ENCODE peak calls at places on chromosomes 6 and 20, in six cellular contexts. C is CD4-positive, CD25-positive, alpha-beta regulatory T cell; J is skeletal muscle cell; Y is kidney; F is GM12865; G is GM23338. T is an unnamed sample.

GRCh38 chr20:50728981-50729874 is 2.2 kb upstream of the PARD6B start:
- DNase-seq in J (no peak), F (no peak), Y (peak), G (no peak), C (no peak), T (no peak)

GRCh38 chr20:53381568-53382262 is 211.9 kb downstream of the ZNF217 start:
- DNase-seq in F (no peak), C (no peak), Y (no peak), J (no peak), G (peak), T (no peak)

GRCh38 chr6:169252805-169253189 is 849 bp downstream of the THBS2 start:
- DNase-seq in Y (no peak), J (no peak), F (no peak), C (no peak), G (peak), T (peak)

GRCh38 chr20:43558412-43559146 is at the start of gene SGK2:
- DNase-seq in Y (peak), C (no peak), J (no peak), F (no peak), G (no peak), T (no peak)

GRCh38 chr20:48735112-48735511 is 92.7 kb downstream of the PREX1 start:
- DNase-seq in G (no peak), C (no peak), J (no peak), Y (peak), F (no peak), T (no peak)

GRCh38 chr6:12229332-12229731 is 60.8 kb upstream of the EDN1 start:
- DNase-seq in J (no peak), C (no peak), Y (no peak), G (no peak), F (no peak), T (no peak)

GRCh38 chr20:63183422-63184146 is 32.3 kb downstream of the YTHDF1 start:
- DNase-seq in Y (peak), C (peak), F (peak), J (no peak), G (peak), T (no peak)

GRCh38 chr20:52168116-52168515 is 23.5 kb downstream of the ZFP64 start:
- DNase-seq in Y (no peak), G (no peak), C (no peak), J (no peak), F (no peak), T (no peak)

GRCh38 chr6:56594699-56595098 is 48.0 kb downstream of the DST start:
- DNase-seq in F (peak), C (peak), J (no peak), Y (no peak), G (no peak), T (no peak)

GRCh38 chr6:15230827-15231226 is 15.0 kb upstream of the JARID2 start:
- DNase-seq in C (no peak), J (no peak), G (no peak), Y (no peak), F (no peak), T (no peak)

GRCh38 chr6:109791301-109791700 is 100.2 kb downstream of the FIG4 start:
- DNase-seq in J (no peak), C (no peak), F (no peak), Y (no peak), G (peak), T (no peak)

GRCh38 chr6:135423649-135424128 is 73.9 kb downstream of the AHI1 start:
- DNase-seq in J (no peak), Y (no peak), F (peak), C (peak), G (peak), T (peak)

DNA sequence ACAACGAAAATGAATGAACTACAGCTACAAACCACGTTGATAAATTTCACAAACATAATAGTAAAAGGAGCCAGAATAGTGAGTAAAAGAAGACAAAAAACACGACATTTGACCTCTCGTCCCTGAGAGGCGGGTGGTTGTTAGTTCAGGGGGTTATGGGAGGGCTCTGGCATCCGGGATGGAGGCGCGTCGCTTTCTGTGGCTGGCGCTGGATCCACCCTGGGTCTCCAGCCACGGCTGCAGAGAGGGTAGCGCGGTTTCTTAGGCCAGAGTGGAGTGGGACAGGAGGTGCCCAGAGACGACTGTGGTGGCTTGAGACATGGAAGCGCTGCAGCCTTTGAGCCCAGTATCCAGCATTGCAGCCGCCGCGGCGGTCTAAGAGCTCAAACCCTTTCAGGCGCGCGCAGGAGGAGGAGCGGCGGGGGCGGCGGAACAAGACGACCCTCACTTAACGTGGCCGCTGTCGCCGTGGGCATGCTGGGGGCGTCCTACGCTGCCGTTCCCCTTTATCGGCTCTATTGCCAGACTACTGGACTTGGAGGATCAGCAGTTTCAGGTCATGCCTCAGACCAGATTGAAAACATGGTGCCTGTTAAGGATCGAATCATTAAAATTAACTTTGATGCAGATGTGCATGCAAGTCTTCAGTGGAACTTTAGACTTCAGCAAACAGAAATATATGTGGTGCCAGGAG is 3.7 kb upstream of the ZSCAN23 start:
- DNase-seq in C (no peak), G (peak), Y (no peak), F (no peak), J (no peak), T (no peak)
- H3K4me3 ChIP-seq in C (peak), G (peak), Y (no peak), F (peak), J (peak), T (peak)

DNA sequence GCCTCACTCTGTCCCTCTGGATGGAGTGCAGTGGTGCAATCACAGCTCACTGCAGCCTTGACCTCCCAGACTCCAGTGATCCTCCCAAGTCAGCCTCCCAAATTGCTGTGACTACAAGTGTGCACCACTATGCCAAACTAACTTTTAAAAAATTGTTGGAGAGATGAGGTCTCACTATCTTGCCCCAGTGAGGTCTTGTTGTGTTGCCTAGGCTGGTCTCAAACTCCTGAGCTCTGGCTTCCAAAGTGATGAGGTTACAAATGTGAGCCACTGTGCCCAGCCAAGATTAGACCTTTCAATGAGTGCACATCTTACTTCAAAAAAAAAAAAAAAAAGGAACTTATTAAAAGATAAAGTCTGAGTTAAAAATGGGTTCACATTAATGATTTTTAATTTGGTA is 1838.1 kb upstream of the DEFB115 start:
- DNase-seq in F (no peak), G (no peak), C (no peak), J (no peak), Y (no peak), T (no peak)
- H3K4me3 ChIP-seq in F (no peak), G (no peak), C (no peak), J (no peak), Y (no peak), T (no peak)

GRCh38 chr20:44584103-44584690 is 1.8 kb downstream of the PKIG start:
- DNase-seq in J (no peak), C (no peak), Y (no peak), F (no peak), G (no peak), T (no peak)
- H3K4me3 ChIP-seq in J (peak), C (no peak), Y (peak), F (peak), G (no peak), T (no peak)

GRCh38 chr20:24795444-24795843 is 153.6 kb upstream of the CST7 start:
- DNase-seq in G (no peak), J (no peak), Y (no peak), C (no peak), F (no peak), T (peak)
- H3K4me3 ChIP-seq in G (no peak), J (no peak), Y (no peak), C (no peak), F (no peak), T (no peak)

GRCh38 chr6:159999240-159999671 is 30.4 kb downstream of the IGF2R start:
- DNase-seq in C (no peak), J (no peak), G (no peak), F (no peak), Y (no peak), T (no peak)
- H3K4me3 ChIP-seq in C (no peak), J (no peak), G (no peak), F (no peak), Y (no peak), T (no peak)

T was measured in astrocyte of the cerebellum.